ENCODE peak calls at places on chromosomes 13 and 19, in six cellular contexts. D is T-helper 22 cell; E is stimulated activated CD4-positive, alpha-beta T cell treated with anti-CD3 and anti-CD28 coated beads, Interleukin-1b, Interleukin-23, amount 100 ng/mL, for 24 hours; U is mesothelial cell of epicardium; V is SHP77; S is HFFc6. Y is an unnamed sample.

GRCh38 chr19:46863818-46864629 is 3.2 kb downstream of the ARHGAP35 start:
- DNase-seq in D (no peak), E (no peak), U (no peak), V (no peak), S (peak; percentile 55), Y (no peak)

GRCh38 chr13:72186730-72187422 is 319.9 kb upstream of the DACH1 start:
- DNase-seq in D (no peak), E (no peak), U (no peak), V (no peak), S (no peak), Y (no peak)

GRCh38 chr19:38993271-38993670 is 17.7 kb upstream of the FBXO17 start:
- DNase-seq in D (no peak), E (no peak), U (no peak), V (no peak), S (peak; percentile 77), Y (no peak)

GRCh38 chr13:78247362-78247761 is 328.7 kb upstream of the EDNRB start:
- DNase-seq in D (no peak), E (no peak), U (no peak), V (no peak), S (no peak), Y (no peak)

GRCh38 chr19:38805180-38805579 is 7.6 kb downstream of the LGALS4 start:
- DNase-seq in D (no peak), E (no peak), U (no peak), V (no peak), S (no peak), Y (no peak)

GRCh38 chr19:47776568-47776967 is 1.9 kb upstream of the SELENOW start:
- DNase-seq in D (no peak), E (no peak), U (no peak), V (peak; percentile 57), S (no peak), Y (no peak)

GRCh38 chr13:47929156-47929555 is 71.9 kb downstream of the SUCLA2 start:
- DNase-seq in D (no peak), E (no peak), U (no peak), V (no peak), S (no peak), Y (no peak)

GRCh38 chr13:40116008-40116407 is 460.5 kb downstream of the COG6 start:
- DNase-seq in D (peak; percentile 44), E (no peak), U (no peak), V (peak; percentile 24), S (no peak), Y (no peak)

GRCh38 chr13:91632071-91632470 is 233.7 kb downstream of the GPC5 start:
- DNase-seq in D (no peak), E (no peak), U (no peak), V (no peak), S (no peak), Y (no peak)

GRCh38 chr19:2084993-2085720 is 11.0 kb downstream of the MOB3A start:
- DNase-seq in D (peak; percentile 92), E (peak; percentile 94), U (no peak), V (no peak), S (peak; percentile 28), Y (no peak)

GRCh38 chr19:50203281-50204080 is at the start of gene MYH14:
- DNase-seq in D (no peak), E (peak; percentile 17), U (peak; percentile 93), V (peak; percentile 95), S (no peak), Y (peak; percentile 31)

GRCh38 chr19:14433454-14434156 is 499 bp downstream of the PKN1 start:
- DNase-seq in D (peak; percentile 19), E (no peak), U (peak; percentile 49), V (peak; percentile 10), S (no peak), Y (no peak)

GRCh38 chr13:109568273-109568900 is 218.0 kb downstream of the IRS2 start:
- DNase-seq in D (no peak), E (no peak), U (no peak), V (no peak), S (no peak), Y (no peak)

GRCh38 chr13:28478127-28478526 is 16.8 kb downstream of the FLT1 start:
- DNase-seq in D (no peak), E (no peak), U (no peak), V (no peak), S (peak; percentile 65), Y (no peak)

Y was measured in iPS DF 6.9.